ENCODE peak calls at places on chromosomes 7 and 10, in six cellular contexts. L, U, X, B, H and V are unnamed samples.

GRCh38 chr10:27242951-27243551 is 2.5 kb upstream of the ACBD5 start:
- DNase-seq in L (peak), U (no peak), X (peak), B (peak), H (no peak), V (no peak)

GRCh38 chr7:82443801-82444219 is 233 bp upstream of the CACNA2D1 start:
- DNase-seq in L (no peak), U (no peak), X (peak), B (peak), H (peak), V (peak)

GRCh38 chr10:110865804-110866482 is 5.8 kb upstream of the PDCD4 start:
- DNase-seq in L (no peak), U (no peak), X (no peak), B (no peak), H (no peak), V (no peak)

GRCh38 chr7:5586279-5586962 is 162.8 kb upstream of the TNRC18 start:
- DNase-seq in L (no peak), U (no peak), X (no peak), B (no peak), H (no peak), V (no peak)

GRCh38 chr7:8455426-8455825 is 22.0 kb downstream of the NXPH1 start:
- DNase-seq in L (no peak), U (no peak), X (no peak), B (no peak), H (no peak), V (no peak)

GRCh38 chr10:110725809-110726641 is 81.9 kb downstream of the RBM20 start:
- DNase-seq in L (no peak), U (no peak), X (no peak), B (peak), H (no peak), V (no peak)

GRCh38 chr10:44173558-44173894 is 211.4 kb downstream of the CXCL12 start:
- DNase-seq in L (no peak), U (no peak), X (peak), B (no peak), H (no peak), V (no peak)

GRCh38 chr7:66187894-66188293 is 17.2 kb upstream of the TPST1 start:
- DNase-seq in L (no peak), U (no peak), X (peak), B (no peak), H (peak), V (no peak)

GRCh38 chr7:102146122-102146521 is 140.5 kb upstream of the SH2B2 start:
- DNase-seq in L (no peak), U (no peak), X (no peak), B (no peak), H (no peak), V (no peak)

GRCh38 chr7:35253680-35254495 is at the start of gene TBX20:
- DNase-seq in L (no peak), U (no peak), X (peak), B (peak), H (no peak), V (no peak)

GRCh38 chr7:1251796-1252542 is 19.3 kb downstream of the UNCX start:
- DNase-seq in L (no peak), U (no peak), X (no peak), B (no peak), H (no peak), V (no peak)

GRCh38 chr7:32103361-32103760 is 33.2 kb upstream of the PDE1C start:
- DNase-seq in L (no peak), U (no peak), X (no peak), B (no peak), H (no peak), V (no peak)

GRCh38 chr7:40986351-40986873 is 716.5 kb downstream of the INHBA start:
- DNase-seq in L (no peak), U (no peak), X (peak), B (no peak), H (peak), V (no peak)

GRCh38 chr10:79318369-79318768 is 28.9 kb upstream of the PPIF start:
- DNase-seq in L (no peak), U (no peak), X (no peak), B (no peak), H (no peak), V (no peak)

GRCh38 chr7:33155811-33156210 is 26.4 kb downstream of the BBS9 start:
- DNase-seq in L (no peak), U (no peak), X (no peak), B (no peak), H (peak), V (no peak)

GRCh38 chr10:7408494-7409044 is 2.3 kb downstream of the SFMBT2 start:
- DNase-seq in L (no peak), U (no peak), X (peak), B (peak), H (no peak), V (no peak)

GRCh38 chr7:96686305-96686704 is 23.3 kb downstream of the SEM1 start:
- DNase-seq in L (no peak), U (no peak), X (no peak), B (no peak), H (peak), V (no peak)

GRCh38 chr10:89567566-89568245 is 32.3 kb upstream of the SLC16A12 start:
- DNase-seq in L (no peak), U (no peak), X (no peak), B (no peak), H (no peak), V (no peak)

GRCh38 chr10:71088054-71088453 is 124.3 kb upstream of the UNC5B start:
- DNase-seq in L (no peak), U (no peak), X (no peak), B (no peak), H (no peak), V (no peak)

GRCh38 chr10:127452568-127452967 is 96.5 kb upstream of the NPS start:
- DNase-seq in L (no peak), U (no peak), X (no peak), B (no peak), H (no peak), V (no peak)

GRCh38 chr7:151061241-151062110 is 2.1 kb downstream of the SLC4A2 start:
- DNase-seq in L (no peak), U (no peak), X (no peak), B (no peak), H (no peak), V (no peak)

GRCh38 chr10:132526676-132527075 is 10.9 kb upstream of the INPP5A start:
- DNase-seq in L (no peak), U (no peak), X (peak), B (no peak), H (peak), V (no peak)

GRCh38 chr7:149811221-149811620 is 27.0 kb upstream of the ZNF862 start:
- DNase-seq in L (no peak), U (no peak), X (no peak), B (no peak), H (no peak), V (no peak)
- TF ChIP-seq CTCF in L (peak), U (no peak), X (peak), B (peak), H (peak), V (peak)

GRCh38 chr10:15370212-15370740 is 813 bp downstream of the FAM171A1 start:
- DNase-seq in L (no peak), U (no peak), X (peak), B (peak), H (no peak), V (no peak)

GRCh38 chr10:15369642-15370211 is 1.4 kb downstream of the FAM171A1 start:
- DNase-seq in L (no peak), U (no peak), X (no peak), B (peak), H (no peak), V (no peak)

GRCh38 chr10:15368456-15368855 is 2.6 kb downstream of the FAM171A1 start:
- DNase-seq in L (no peak), U (no peak), X (no peak), B (no peak), H (no peak), V (no peak)

GRCh38 chr10:15373199-15373598 is 2.1 kb upstream of the FAM171A1 start:
- DNase-seq in L (no peak), U (no peak), X (no peak), B (no peak), H (no peak), V (no peak)

GRCh38 chr10:15370741-15371701 is at the start of gene FAM171A1:
- DNase-seq in L (no peak), U (no peak), X (peak), B (peak), H (no peak), V (no peak)
- TF ChIP-seq CTCF in L (peak), U (no peak), X (no peak), B (no peak), H (no peak), V (no peak)

GRCh38 chr10:72692057-72692891 is at the start of gene MCU:
- DNase-seq in L (no peak), U (peak), X (peak), B (peak), H (no peak), V (no peak)
- TF ChIP-seq CTCF in L (no peak), U (no peak), X (no peak), B (no peak), H (no peak), V (no peak)

GRCh38 chr7:107638594-107638993 is 22.0 kb upstream of the SLC26A4 start:
- DNase-seq in L (no peak), U (no peak), X (no peak), B (no peak), H (no peak), V (no peak)

GRCh38 chr7:107643938-107644703 is 16.5 kb upstream of the SLC26A4 start:
- DNase-seq in L (no peak), U (no peak), X (peak), B (no peak), H (no peak), V (no peak)

GRCh38 chr7:107644704-107645083 is 15.9 kb upstream of the SLC26A4 start:
- DNase-seq in L (no peak), U (no peak), X (peak), B (no peak), H (no peak), V (peak)

DNA sequence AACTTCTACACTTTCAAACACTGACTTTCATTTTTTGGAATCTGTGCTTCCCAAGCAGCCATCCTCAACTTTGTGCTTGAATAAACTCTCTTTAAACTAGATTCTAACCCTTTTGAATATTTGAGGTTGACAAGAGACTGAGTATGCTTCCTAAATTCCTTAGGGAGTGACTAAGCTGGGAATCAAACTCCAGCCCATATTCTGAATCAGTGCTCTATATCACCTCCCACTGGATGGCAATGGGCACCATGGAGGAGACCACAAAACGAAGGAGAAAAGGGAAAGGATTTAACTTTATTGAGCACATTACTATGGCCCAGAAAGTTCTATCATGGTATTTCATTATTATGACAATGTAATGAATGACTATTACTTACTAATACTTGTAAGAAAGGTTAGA is 17.2 kb upstream of the SLC26A4 start:
- DNase-seq in L (peak), U (no peak), X (peak), B (no peak), H (peak), V (no peak)
- TF ChIP-seq CTCF in L (peak), U (no peak), X (peak), B (peak), H (peak), V (peak)

GRCh38 chr7:2433713-2434550 is 30.5 kb downstream of the CHST12 start:
- DNase-seq in L (no peak), U (no peak), X (no peak), B (peak), H (no peak), V (no peak)

GRCh38 chr7:2425749-2426148 is 22.3 kb downstream of the CHST12 start:
- DNase-seq in L (no peak), U (no peak), X (no peak), B (no peak), H (no peak), V (no peak)

GRCh38 chr7:2436341-2437104 is 33.1 kb downstream of the CHST12 start:
- DNase-seq in L (no peak), U (no peak), X (no peak), B (no peak), H (no peak), V (no peak)

GRCh38 chr7:2432910-2433712 is 29.7 kb downstream of the CHST12 start:
- DNase-seq in L (no peak), U (no peak), X (no peak), B (no peak), H (no peak), V (no peak)

DNA sequence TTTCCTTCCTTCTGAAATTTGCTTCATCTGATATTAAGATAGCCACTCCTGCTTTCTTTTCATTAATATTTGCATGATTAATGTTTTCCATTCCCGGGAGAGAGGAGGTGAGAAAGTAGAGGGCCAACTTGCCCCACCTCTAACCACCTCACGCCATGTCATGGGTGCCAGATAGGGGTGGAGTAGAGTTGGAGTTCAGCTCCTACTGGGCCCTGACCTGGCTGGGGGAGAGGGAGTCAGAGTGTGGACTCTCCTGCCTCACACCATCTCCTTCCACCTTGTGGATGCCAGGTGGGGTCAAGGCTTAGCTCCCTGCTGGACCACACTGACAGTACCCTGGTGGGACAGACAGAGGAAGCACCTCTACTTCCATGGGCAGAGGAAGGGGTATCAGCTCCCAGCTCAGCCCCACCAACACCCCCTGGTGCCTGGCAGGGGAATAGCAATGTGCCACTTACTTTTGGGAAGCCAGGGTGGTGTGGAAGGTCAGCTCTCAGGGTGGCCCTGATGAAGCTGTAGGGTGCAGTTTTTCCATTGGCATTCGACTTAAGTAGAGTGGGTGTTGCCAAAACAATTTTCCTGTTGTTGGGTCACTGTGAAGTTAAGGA is 28.0 kb downstream of the CHST12 start:
- DNase-seq in L (no peak), U (no peak), X (peak), B (no peak), H (no peak), V (no peak)
- TF ChIP-seq CTCF in L (peak), U (no peak), X (peak), B (peak), H (peak), V (peak)

GRCh38 chr10:69414036-69415018 is 2.4 kb downstream of the TACR2 start:
- DNase-seq in L (no peak), U (no peak), X (no peak), B (no peak), H (no peak), V (no peak)

GRCh38 chr10:69415951-69416350 is 767 bp downstream of the TACR2 start:
- DNase-seq in L (no peak), U (no peak), X (no peak), B (no peak), H (no peak), V (no peak)

GRCh38 chr10:69413221-69413865 is 3.4 kb downstream of the TACR2 start:
- DNase-seq in L (peak), U (no peak), X (peak), B (peak), H (no peak), V (peak)

GRCh38 chr10:69416695-69417094 is at the start of gene TACR2:
- DNase-seq in L (no peak), U (no peak), X (no peak), B (no peak), H (no peak), V (no peak)

DNA sequence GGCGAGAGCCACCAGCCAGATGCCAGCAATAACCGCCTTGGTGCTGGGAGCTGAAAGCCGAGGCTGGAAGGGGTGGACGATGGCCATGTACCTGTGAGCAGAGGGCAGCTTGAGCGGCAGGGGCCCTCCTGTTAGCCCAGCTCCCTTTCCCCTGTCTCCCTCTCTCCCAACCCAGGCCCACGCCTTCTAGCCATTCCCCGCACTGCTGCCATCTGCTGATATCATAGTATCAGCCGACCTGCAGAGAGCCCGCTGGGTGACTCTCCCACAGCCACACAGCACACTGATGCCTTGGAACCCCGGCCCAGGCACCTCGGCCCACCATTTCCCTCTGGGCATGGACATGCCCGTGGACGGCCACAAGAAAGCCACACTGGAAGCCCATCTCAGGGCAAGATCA is 1.7 kb downstream of the TACR2 start:
- DNase-seq in L (no peak), U (no peak), X (no peak), B (no peak), H (no peak), V (no peak)
- TF ChIP-seq CTCF in L (no peak), U (no peak), X (no peak), B (no peak), H (no peak), V (no peak)

GRCh38 chr7:42105541-42106349 is 131.3 kb downstream of the GLI3 start:
- DNase-seq in L (no peak), U (no peak), X (no peak), B (no peak), H (no peak), V (no peak)

GRCh38 chr7:42103456-42103855 is 133.6 kb downstream of the GLI3 start:
- DNase-seq in L (no peak), U (no peak), X (peak), B (no peak), H (no peak), V (no peak)

GRCh38 chr7:42104694-42105093 is 132.3 kb downstream of the GLI3 start:
- DNase-seq in L (no peak), U (no peak), X (no peak), B (no peak), H (no peak), V (no peak)

GRCh38 chr7:42103020-42103419 is 134.0 kb downstream of the GLI3 start:
- DNase-seq in L (no peak), U (no peak), X (no peak), B (no peak), H (no peak), V (no peak)

GRCh38 chr7:42104231-42104630 is 132.8 kb downstream of the GLI3 start:
- DNase-seq in L (no peak), U (no peak), X (peak), B (no peak), H (no peak), V (no peak)
- TF ChIP-seq CTCF in L (no peak), U (no peak), X (no peak), B (no peak), H (no peak), V (no peak)